ENCODE peak calls at places on chromosomes 13 and 19, in five cellular contexts. S, P, Q, B and R are unnamed samples.

GRCh38 chr13:63512095-63512494 is 2096.4 kb upstream of the PCDH20 start:
- DNase-seq in B (no peak), S (no peak), Q (no peak), P (peak; percentile 55), R (no peak)

GRCh38 chr19:16403151-16403977 is 68.4 kb downstream of the EPS15L1 start:
- DNase-seq in B (no peak), S (peak; percentile 63), Q (no peak), P (no peak), R (no peak)

GRCh38 chr13:81738364-81738763 is 1397.4 kb upstream of the SPRY2 start:
- DNase-seq in Q (peak; percentile 38), P (no peak), S (no peak), B (no peak), R (no peak)

GRCh38 chr13:101736551-101736950 is 284.1 kb downstream of the ITGBL1 start:
- DNase-seq in P (no peak), Q (no peak), B (no peak), S (no peak), R (no peak)

GRCh38 chr19:39436350-39436716 is 584 bp upstream of the RPS16 start:
- DNase-seq in Q (no peak), B (no peak), S (no peak), P (no peak), R (no peak)

GRCh38 chr13:74288361-74288911 is 154.2 kb upstream of the KLF12 start:
- DNase-seq in P (peak; percentile 59), B (peak; percentile 71), Q (no peak), S (no peak), R (peak; percentile 39)

GRCh38 chr19:7831452-7831851 is 1.4 kb downstream of the EVI5L start:
- DNase-seq in S (no peak), P (peak; percentile 65), B (no peak), Q (peak; percentile 62), R (peak; percentile 48)

GRCh38 chr13:46831588-46832194 is 34.7 kb upstream of the ESD start:
- DNase-seq in B (peak; percentile 47), Q (peak; percentile 40), S (peak; percentile 20), P (no peak), R (peak; percentile 71)

GRCh38 chr19:1941146-1942077 is at the start of gene CSNK1G2:
- DNase-seq in S (peak; percentile 51), P (peak; percentile 91), B (no peak), Q (no peak), R (no peak)

GRCh38 chr19:46101293-46101692 is 23.2 kb downstream of the IGFL3 start:
- DNase-seq in P (no peak), B (no peak), S (no peak), Q (no peak), R (no peak)

GRCh38 chr13:39023761-39024160 is 14.1 kb downstream of the PROSER1 start:
- DNase-seq in S (no peak), Q (no peak), B (no peak), P (no peak), R (peak; percentile 58)

GRCh38 chr13:103758222-103758621 is 692.0 kb upstream of the SLC10A2 start:
- DNase-seq in Q (no peak), P (no peak), S (no peak), B (no peak), R (no peak)

GRCh38 chr13:113002206-113002821 is 33.3 kb downstream of the MCF2L start:
- DNase-seq in P (no peak), S (no peak), Q (no peak), B (peak; percentile 76), R (no peak)

GRCh38 chr19:41887711-41888382 is 4.9 kb downstream of the ARHGEF1 start:
- DNase-seq in B (no peak), S (no peak), P (no peak), Q (no peak), R (peak; percentile 46)

GRCh38 chr13:42272115-42272756 is at the start of gene AKAP11:
- DNase-seq in B (peak; percentile 75), P (no peak), Q (peak; percentile 15), S (no peak), R (peak; percentile 82)

GRCh38 chr19:16078759-16079707 is 2.7 kb downstream of the TPM4 start:
- DNase-seq in S (peak; percentile 81), Q (peak; percentile 85), P (peak; percentile 79), B (peak; percentile 74), R (peak; percentile 59)

GRCh38 chr19:13978721-13979191 is 26.4 kb downstream of the DCAF15 start:
- DNase-seq in S (peak; percentile 52), P (no peak), Q (no peak), B (peak; percentile 44), R (peak; percentile 18)

GRCh38 chr13:41981961-41982723 is 21.2 kb upstream of the VWA8 start:
- DNase-seq in B (no peak), Q (no peak), S (no peak), P (no peak), R (no peak)

GRCh38 chr19:31110331-31110730 is 238.9 kb downstream of the TSHZ3 start:
- DNase-seq in P (no peak), S (peak; percentile 23), Q (peak; percentile 19), B (no peak), R (peak; percentile 69)

GRCh38 chr13:91571681-91572080 is 173.3 kb downstream of the GPC5 start:
- DNase-seq in S (no peak), B (no peak), Q (no peak), P (no peak), R (no peak)
- H3K4me1 ChIP-seq in S (no peaks in the 10 kb centered on the region), B (no peaks in the 10 kb centered on the region), Q (no peaks in the 10 kb centered on the region), P (no peaks in the 10 kb centered on the region), R (no peaks in the 10 kb centered on the region)

GRCh38 chr19:43720936-43721335 is 5.1 kb downstream of the IRGC start:
- DNase-seq in Q (no peak), B (no peak), P (no peak), S (no peak), R (no peak)

GRCh38 chr19:43719918-43720317 is 4.0 kb downstream of the IRGC start:
- DNase-seq in B (no peak), Q (no peak), S (no peak), P (no peak), R (no peak)

GRCh38 chr19:43718627-43719377 is 2.9 kb downstream of the IRGC start:
- DNase-seq in Q (no peak), B (no peak), P (peak; percentile 58), S (no peak), R (no peak)

GRCh38 chr19:43721469-43722048 is 5.7 kb downstream of the IRGC start:
- DNase-seq in P (no peak), Q (no peak), B (no peak), S (no peak), R (no peak)

GRCh38 chr19:43719378-43719868 is 3.5 kb downstream of the IRGC start:
- DNase-seq in P (peak; percentile 64), B (no peak), S (no peak), Q (no peak), R (no peak)
- H3K4me3 ChIP-seq in P (no peak overlapping the region), B (no peak overlapping the region), S (no peak overlapping the region), Q (no peak overlapping the region), R (no peak overlapping the region)

GRCh38 chr19:58328999-58329398 is 2.2 kb downstream of the ZSCAN22 start:
- DNase-seq in S (no peak), B (peak; percentile 52), P (no peak), Q (peak; percentile 44), R (peak; percentile 56)
- TF ChIP-seq CTCF in S (no peak), B (peak; percentile 54), P (no peak), Q (no peak), R (no peak)

DNA sequence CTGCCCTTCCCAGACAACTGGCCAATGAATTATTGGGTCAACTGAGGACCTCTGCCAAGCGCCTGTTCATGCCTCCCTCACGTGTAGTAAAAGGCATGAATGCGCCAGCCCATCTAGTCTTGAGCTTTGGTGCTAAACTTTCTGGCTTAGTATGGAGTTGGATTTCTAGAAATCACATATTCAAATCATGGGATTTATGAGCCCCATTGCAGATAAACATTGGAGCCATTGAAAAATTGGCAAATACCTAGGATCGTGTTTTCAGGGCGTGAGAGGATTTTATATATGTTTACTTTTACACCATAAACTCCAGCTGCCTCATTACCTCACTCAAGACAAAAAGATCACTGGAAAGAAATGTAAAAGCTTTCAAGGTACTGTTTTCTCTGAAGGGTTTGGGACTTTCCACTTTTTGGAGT is 47.1 kb downstream of the COL4A2 start:
- DNase-seq in Q (no peak), P (no peak), S (no peak), B (no peak), R (no peak)
- H3K4me1 ChIP-seq in Q (peaks cover 29% of the 10 kb centered on the region), P (peaks cover 14% of the 10 kb centered on the region), S (peaks cover 16% of the 10 kb centered on the region), B (no peaks in the 10 kb centered on the region), R (peaks cover 28% of the 10 kb centered on the region)